ENCODE peak calls at places on chromosomes 3 and 15, in eight cellular contexts. U, R, J, N, O, Q, W and M are unnamed samples.

GRCh38 chr3:123026551-123027291 is 842 bp downstream of the SEMA5B start:
- DNase-seq in U (peak; percentile 28), N (no peak), W (no peak), J (peak; percentile 43), R (peak; percentile 39), Q (peak; percentile 62), O (peak; percentile 9), M (no peak)

GRCh38 chr3:134291300-134292254 is 40.9 kb upstream of the RYK start:
- DNase-seq in R (no peak), U (peak; percentile 58), O (peak; percentile 64), W (peak; percentile 90), Q (no peak), N (peak; percentile 82), J (peak; percentile 68), M (no peak)

GRCh38 chr3:160921020-160921635 is 165.1 kb downstream of the PPM1L start:
- DNase-seq in R (peak; percentile 15), W (peak; percentile 72), U (peak; percentile 35), N (peak; percentile 54), J (no peak), O (peak; percentile 8), Q (peak; percentile 40), M (peak; percentile 55)

GRCh38 chr15:89278307-89278706 is 34.5 kb downstream of the FANCI start:
- DNase-seq in N (no peak), J (no peak), R (no peak), Q (no peak), W (peak; percentile 22), O (no peak), U (no peak), M (no peak)

GRCh38 chr15:74489518-74490338 is 28.8 kb upstream of the UBL7 start:
- DNase-seq in W (peak; percentile 47), J (peak; percentile 29), R (peak; percentile 67), N (peak; percentile 36), Q (peak; percentile 81), O (peak; percentile 20), U (peak; percentile 31), M (peak; percentile 44)

GRCh38 chr15:48565560-48566482 is 79.7 kb downstream of the FBN1 start:
- DNase-seq in R (no peak), O (peak; percentile 79), N (peak; percentile 96), Q (no peak), J (no peak), U (no peak), W (peak; percentile 97), M (peak; percentile 98)

GRCh38 chr3:124277516-124277890 is 285.6 kb upstream of the ROPN1 start:
- DNase-seq in J (no peak), N (peak; percentile 24), O (peak; percentile 11), W (peak; percentile 47), U (peak; percentile 25), R (no peak), Q (no peak), M (peak; percentile 77)

GRCh38 chr3:77147836-77148578 is 108.1 kb downstream of the ROBO2 start:
- DNase-seq in W (no peak), R (no peak), N (peak; percentile 5), J (no peak), O (no peak), U (no peak), Q (no peak), M (no peak)

GRCh38 chr15:50229336-50229735 is 36.2 kb downstream of the HDC start:
- DNase-seq in N (peak; percentile 15), J (no peak), U (no peak), W (no peak), Q (no peak), R (no peak), O (no peak), M (no peak)

GRCh38 chr15:48046813-48047483 is 73.8 kb upstream of the SLC24A5 start:
- DNase-seq in O (no peak), N (no peak), J (no peak), R (no peak), U (no peak), W (no peak), Q (no peak), M (no peak)

GRCh38 chr3:65335587-65335986 is 647.8 kb upstream of the ADAMTS9 start:
- DNase-seq in Q (no peak), O (no peak), W (no peak), U (no peak), J (no peak), N (no peak), R (no peak), M (no peak)

GRCh38 chr3:65330072-65330471 is 642.3 kb upstream of the ADAMTS9 start:
- DNase-seq in U (no peak), R (no peak), N (peak; percentile 34), W (peak; percentile 30), O (no peak), Q (no peak), J (no peak), M (no peak)

GRCh38 chr3:65331730-65332129 is 643.9 kb upstream of the ADAMTS9 start:
- DNase-seq in N (no peak), Q (no peak), W (no peak), U (no peak), O (no peak), J (no peak), R (no peak), M (no peak)

GRCh38 chr3:65338571-65338970 is 650.8 kb upstream of the ADAMTS9 start:
- DNase-seq in O (peak; percentile 11), W (peak; percentile 13), R (no peak), Q (no peak), J (no peak), N (no peak), U (no peak), M (no peak)

GRCh38 chr3:65334045-65334665 is 646.4 kb upstream of the ADAMTS9 start:
- DNase-seq in W (peak; percentile 6), O (no peak), J (no peak), U (no peak), R (peak; percentile 34), Q (no peak), N (no peak), M (peak; percentile 63)
- TF ChIP-seq CTCF in W (peak; percentile 22), O (peak; percentile 10), J (peak; percentile 45), U (no peak), R (no peak), Q (no peak), N (peak; percentile 29), M (peak; percentile 26)

GRCh38 chr3:155658669-155659068 is 86.2 kb downstream of the PLCH1 start:
- DNase-seq in Q (no peak), N (no peak), W (no peak), J (no peak), O (no peak), U (no peak), R (no peak), M (no peak)

GRCh38 chr3:155661042-155661441 is 83.8 kb downstream of the PLCH1 start:
- DNase-seq in N (no peak), J (no peak), W (no peak), Q (no peak), R (no peak), U (no peak), O (no peak), M (no peak)

GRCh38 chr3:155658006-155658405 is 86.9 kb downstream of the PLCH1 start:
- DNase-seq in R (no peak), U (no peak), J (no peak), N (no peak), O (no peak), Q (no peak), W (no peak), M (no peak)

GRCh38 chr3:155656466-155656865 is 88.4 kb downstream of the PLCH1 start:
- DNase-seq in O (no peak), U (no peak), W (no peak), J (no peak), R (no peak), N (no peak), Q (no peak), M (no peak)

DNA sequence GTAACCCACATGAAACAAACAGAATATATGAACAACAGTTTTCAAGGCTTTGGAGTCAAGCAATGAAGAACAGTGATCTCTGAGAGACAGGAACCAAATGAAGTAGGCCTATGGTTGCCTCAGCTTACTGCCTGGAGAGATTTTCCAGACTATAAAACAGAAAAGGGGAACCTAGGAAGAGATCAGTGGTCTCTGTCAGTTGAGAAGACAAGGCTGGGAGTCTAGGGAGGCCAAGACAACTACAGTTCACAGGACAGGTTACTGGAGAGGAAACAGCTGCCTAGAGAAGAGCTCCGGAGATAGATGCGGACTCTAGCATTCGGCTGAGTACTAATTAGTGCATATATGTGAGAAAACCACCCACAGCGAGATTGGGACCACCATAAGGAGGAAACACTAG is 87.7 kb downstream of the PLCH1 start:
- DNase-seq in O (no peak), R (no peak), Q (no peak), J (no peak), W (no peak), N (no peak), U (no peak), M (no peak)
- TF ChIP-seq CTCF in O (no peak), R (no peak), Q (no peak), J (no peak), W (no peak), N (no peak), U (no peak), M (no peak)

GRCh38 chr3:22241110-22241509 is 490.1 kb upstream of the ZNF385D start:
- DNase-seq in J (no peak), W (no peak), U (no peak), N (no peak), R (no peak), O (no peak), Q (no peak), M (no peak)
- TF ChIP-seq CTCF in J (no peak), W (no peak), U (no peak), N (no peak), R (no peak), O (no peak), Q (no peak), M (no peak)

DNA sequence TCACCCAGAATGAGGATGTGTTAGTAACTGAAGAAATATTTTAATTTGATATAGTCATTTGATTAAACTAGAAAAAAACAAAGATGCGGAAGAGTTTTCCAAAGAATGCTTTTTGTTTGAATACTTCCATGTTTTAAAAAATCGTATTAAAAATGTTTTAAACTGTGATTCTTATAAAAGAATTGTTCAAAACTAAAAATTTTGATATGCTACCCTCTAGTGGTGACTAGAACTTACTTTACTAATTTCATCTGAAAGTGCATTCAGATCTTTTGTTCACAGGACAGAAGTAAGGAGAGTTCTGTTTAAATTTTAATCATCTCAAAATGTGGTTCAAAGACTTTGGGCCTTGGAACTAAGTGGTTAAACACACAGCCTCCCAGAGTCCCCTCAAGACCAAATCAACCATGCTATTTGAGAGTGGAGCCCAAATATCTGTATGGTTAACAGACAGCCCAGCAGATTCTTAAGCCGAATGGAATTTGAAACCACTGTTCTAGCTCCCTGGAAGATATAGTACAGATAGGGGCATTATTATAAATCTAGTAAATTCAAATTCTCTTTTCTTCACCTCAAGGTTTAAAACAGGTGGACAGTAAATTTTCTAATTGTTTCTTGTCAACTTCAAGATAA is 45.2 kb upstream of the SYNPR start:
- DNase-seq in W (peak; percentile 23), U (no peak), N (peak; percentile 14), O (no peak), J (no peak), Q (no peak), R (no peak), M (no peak)
- TF ChIP-seq CTCF in W (peak; percentile 31), U (peak; percentile 24), N (peak; percentile 19), O (peak; percentile 33), J (peak; percentile 46), Q (peak; percentile 28), R (peak; percentile 66), M (no peak)

GRCh38 chr3:75906555-75907112 is 121.3 kb upstream of the ZNF717 start:
- DNase-seq in J (no peak), N (peak; percentile 68), U (peak; percentile 11), R (peak; percentile 57), O (peak; percentile 31), Q (no peak), W (peak; percentile 26), M (no peak)
- TF ChIP-seq CTCF in J (no peak), N (peak; percentile 44), U (no peak), R (peak; percentile 56), O (no peak), Q (no peak), W (peak; percentile 6), M (no peak)